ENCODE peak calls at places on chromosomes 7 and 10, in seven cellular contexts. H is coronary artery, V is neural progenitor cell, B is transverse colon, I is AG04449, C is fibroblast of mammary gland, D is right atrium auricular region. N is an unnamed sample.

GRCh38 chr7:82805527-82805960 is 357.1 kb downstream of the PCLO start:
- DNase-seq in B (no peak), D (no peak), H (no peak), I (peak), C (peak), V (peak), N (peak)

GRCh38 chr10:14102056-14102455 is 228.7 kb downstream of the FRMD4A start:
- DNase-seq in H (no peak), V (peak), I (no peak), B (no peak), C (peak), D (peak), N (no peak)

GRCh38 chr7:50591480-50592438 is 26.6 kb upstream of the DDC start:
- DNase-seq in H (no peak), I (no peak), C (no peak), B (no peak), D (no peak), V (peak), N (no peak)

GRCh38 chr10:108877130-108877529 is 1046.2 kb downstream of the XPNPEP1 start:
- DNase-seq in B (no peak), D (no peak), V (no peak), C (peak), H (no peak), I (peak), N (peak)

GRCh38 chr7:13352677-13353076 is 636.8 kb downstream of the ETV1 start:
- DNase-seq in C (no peak), B (no peak), H (no peak), V (no peak), D (no peak), I (no peak), N (no peak)

GRCh38 chr10:88270871-88271713 is 312.0 kb downstream of the RNLS start:
- DNase-seq in B (no peak), C (peak), D (no peak), I (no peak), H (no peak), V (no peak), N (peak)

GRCh38 chr7:78279035-78279434 is 480.5 kb downstream of the PHTF2 start:
- DNase-seq in I (peak), V (no peak), B (no peak), H (no peak), D (no peak), C (peak), N (peak)

GRCh38 chr10:51895209-51895608 is 195.8 kb upstream of the CSTF2T start:
- DNase-seq in C (peak), I (peak), D (peak), V (no peak), B (no peak), H (peak), N (peak)

GRCh38 chr7:29196971-29197370 is 2.4 kb downstream of the CHN2 start:
- DNase-seq in D (no peak), B (no peak), V (no peak), C (no peak), H (no peak), I (no peak), N (no peak)

GRCh38 chr10:77975086-77975666 is 48.6 kb upstream of the DLG5 start:
- DNase-seq in I (no peak), V (no peak), B (peak), H (no peak), C (no peak), D (no peak), N (no peak)

GRCh38 chr10:122276611-122277205 is 5.6 kb downstream of the BTBD16 start:
- DNase-seq in V (no peak), D (no peak), C (peak), I (no peak), B (no peak), H (peak), N (peak)

GRCh38 chr7:40282858-40283257 is 148.1 kb downstream of the SUGCT start:
- DNase-seq in H (no peak), C (no peak), I (no peak), V (no peak), D (no peak), B (no peak), N (no peak)

GRCh38 chr10:7491949-7492659 is 81.3 kb upstream of the SFMBT2 start:
- DNase-seq in I (no peak), H (no peak), B (no peak), C (no peak), D (no peak), V (no peak), N (no peak)

GRCh38 chr7:11760372-11760771 is 71.6 kb downstream of the THSD7A start:
- DNase-seq in I (no peak), V (peak), D (no peak), B (no peak), H (no peak), C (peak), N (no peak)

GRCh38 chr7:79217468-79217867 is 236.0 kb downstream of the MAGI2 start:
- DNase-seq in B (no peak), I (no peak), V (no peak), D (no peak), H (no peak), C (no peak), N (peak)

GRCh38 chr7:107501593-107501992 is 31.7 kb downstream of the GPR22 start:
- DNase-seq in H (no peak), V (peak), I (no peak), C (peak), B (peak), D (no peak), N (peak)

GRCh38 chr10:133530506-133530905 is 3.3 kb downstream of the CYP2E1 start:
- DNase-seq in B (no peak), I (no peak), C (no peak), H (no peak), D (no peak), V (no peak), N (no peak)

GRCh38 chr7:47327306-47327697 is 254.6 kb downstream of the TNS3 start:
- DNase-seq in C (peak), B (no peak), I (no peak), V (no peak), H (peak), D (no peak), N (peak)

GRCh38 chr10:32207544-32207943 is 139.4 kb downstream of the EPC1 start:
- DNase-seq in H (no peak), I (no peak), V (peak), B (peak), D (no peak), C (peak), N (peak)

GRCh38 chr7:38070718-38071117 is 107.3 kb upstream of the STARD3NL start:
- DNase-seq in I (no peak), D (no peak), B (no peak), V (peak), C (peak), H (no peak), N (peak)

GRCh38 chr10:58326967-58327381 is 7.8 kb upstream of the UBE2D1 start:
- DNase-seq in B (no peak), C (peak), H (peak), V (no peak), D (peak), I (no peak), N (peak)

GRCh38 chr10:96153065-96153464 is 23.0 kb downstream of the ZNF518A start:
- DNase-seq in C (no peak), V (no peak), H (no peak), B (no peak), D (no peak), I (no peak), N (no peak)

GRCh38 chr10:1347962-1348772 is 292.0 kb downstream of the WDR37 start:
- DNase-seq in D (no peak), V (no peak), I (no peak), B (no peak), C (no peak), H (no peak), N (no peak)

GRCh38 chr7:43701502-43701859 is 27.8 kb downstream of the COA1 start:
- DNase-seq in C (no peak), D (no peak), I (no peak), V (no peak), B (no peak), H (no peak), N (no peak)

GRCh38 chr7:132654150-132654549 is 77.9 kb upstream of the PLXNA4 start:
- DNase-seq in V (no peak), I (no peak), B (no peak), H (no peak), C (no peak), D (no peak), N (peak)

GRCh38 chr7:128164061-128164954 is 76.8 kb upstream of the LEP start:
- DNase-seq in V (no peak), D (no peak), B (no peak), C (peak), I (peak), H (no peak), N (peak)

GRCh38 chr10:113216068-113216467 is 266.0 kb downstream of the TCF7L2 start:
- DNase-seq in D (no peak), C (no peak), V (peak), I (no peak), B (no peak), H (no peak), N (no peak)
- TF ChIP-seq CTCF in D (no peak), C (no peak), V (peak), I (no peak), B (no peak), H (no peak), N (no peak)

DNA sequence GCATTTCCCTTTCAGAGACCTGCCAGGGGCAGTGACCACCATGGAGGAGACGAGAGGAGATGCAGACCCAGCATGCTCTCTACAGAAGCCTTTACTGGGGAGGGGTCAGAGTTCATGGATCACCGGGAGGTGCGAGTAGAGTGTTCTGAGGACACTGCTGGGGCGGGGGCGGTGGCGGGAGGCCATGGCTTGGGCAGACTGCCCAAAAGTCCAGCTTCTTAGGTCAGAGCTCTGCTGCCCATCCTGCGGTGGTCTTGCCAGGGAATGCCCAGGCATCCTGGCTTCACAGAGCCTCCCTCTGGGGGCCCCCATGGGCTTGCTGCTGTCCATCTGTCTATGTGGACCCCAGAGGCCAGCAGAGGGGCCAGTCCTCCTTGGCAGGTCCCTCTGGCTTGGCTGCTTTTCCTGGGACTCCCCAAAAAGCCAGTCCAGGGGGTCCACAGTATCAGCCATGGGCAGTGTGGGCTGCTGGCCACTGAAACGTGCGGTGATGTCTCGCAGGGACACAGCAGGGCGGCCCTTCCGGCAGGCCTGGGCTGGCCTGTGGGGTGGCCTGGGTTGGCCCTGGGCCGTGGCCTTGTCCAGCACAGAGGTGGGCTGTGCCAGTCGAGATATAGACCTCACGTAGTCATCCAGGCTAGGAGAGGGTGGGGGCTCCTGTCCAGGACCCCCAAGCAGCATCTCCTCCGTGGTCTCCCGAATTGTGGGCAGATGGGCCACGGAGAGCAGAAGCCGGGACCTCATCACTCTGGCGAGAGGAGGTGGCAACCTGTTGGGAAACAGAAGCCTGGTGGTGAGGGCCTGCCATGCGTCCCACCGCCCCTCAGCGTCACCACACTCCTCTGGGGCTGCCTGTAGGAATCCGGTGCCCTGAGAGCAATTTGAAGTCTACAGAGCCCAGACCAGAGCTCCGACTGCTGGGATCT is 1.1 kb downstream of the DEPP1 start:
- DNase-seq in V (no peak), H (no peak), I (no peak), B (peak), C (no peak), D (no peak), N (peak)
- H3K4me3 ChIP-seq in V (no peak), H (peak), I (peak), B (peak), C (peak), D (peak), N (peak)

GRCh38 chr7:35727571-35727970 is 32.6 kb upstream of the HERPUD2 start:
- DNase-seq in V (no peak), H (no peak), D (no peak), C (peak), B (no peak), I (no peak), N (peak)
- TF ChIP-seq CTCF in V (no peak), H (no peak), D (no peak), C (no peak), B (no peak), I (no peak), N (no peak)

GRCh38 chr7:30348083-30348560 is 63.7 kb downstream of the ZNRF2 start:
- DNase-seq in I (peak), V (no peak), H (no peak), C (peak), D (no peak), B (no peak), N (peak)
- H3K4me3 ChIP-seq in I (no peak), V (no peak), H (no peak), C (no peak), D (no peak), B (no peak), N (peak)

N was measured in cardiac fibroblast.